ENCODE peak calls at places on chromosomes 4 and X, in ten cellular contexts. D, E, N, Y, U, A, Q, P, J and M are unnamed samples.

GRCh38 chrX:119708936-119709335 is 16.0 kb upstream of the SEPTIN6 start:
- DNase-seq in D (no peak), E (no peak), N (no peak), Y (no peak), U (no peak), A (no peak), Q (no peak), P (no peak), J (peak), M (no peak)

GRCh38 chr4:41687971-41688370 is 60.6 kb downstream of the PHOX2B start:
- DNase-seq in D (no peak), E (no peak), N (no peak), Y (no peak), U (no peak), A (no peak), Q (no peak), P (no peak), J (no peak), M (no peak)

GRCh38 chr4:138696771-138697170 is 318.8 kb upstream of the NOCT start:
- DNase-seq in D (no peak), E (no peak), N (no peak), Y (no peak), U (no peak), A (no peak), Q (no peak), P (no peak), J (no peak), M (no peak)

GRCh38 chr4:6668391-6668790 is 25.3 kb upstream of the S100P start:
- DNase-seq in D (no peak), E (no peak), N (no peak), Y (peak), U (no peak), A (no peak), Q (no peak), P (no peak), J (peak), M (peak)

GRCh38 chrX:41382699-41383645 is 49.0 kb downstream of the DDX3X start:
- DNase-seq in D (no peak), E (peak), N (peak), Y (no peak), U (no peak), A (no peak), Q (no peak), P (peak), J (peak), M (no peak)

GRCh38 chr4:126404549-126404948 is 1089.8 kb downstream of the FAT4 start:
- DNase-seq in D (no peak), E (no peak), N (no peak), Y (no peak), U (no peak), A (no peak), Q (no peak), P (no peak), J (peak), M (peak)

GRCh38 chr4:45946699-45947098 is 177.2 kb downstream of the GABRG1 start:
- DNase-seq in D (no peak), E (no peak), N (no peak), Y (peak), U (no peak), A (no peak), Q (no peak), P (no peak), J (no peak), M (no peak)

GRCh38 chrX:46169808-46170207 is 375.4 kb downstream of the ZNF674 start:
- DNase-seq in D (no peak), E (no peak), N (no peak), Y (no peak), U (no peak), A (no peak), Q (no peak), P (no peak), J (no peak), M (peak)

GRCh38 chrX:121642415-121642814 is 595.0 kb downstream of the GLUD2 start:
- DNase-seq in D (no peak), E (no peak), N (no peak), Y (peak), U (no peak), A (no peak), Q (no peak), P (no peak), J (peak), M (peak)

GRCh38 chr4:123046096-123046495 is 123.7 kb upstream of the NUDT6 start:
- DNase-seq in D (no peak), E (no peak), N (no peak), Y (no peak), U (no peak), A (no peak), Q (no peak), P (no peak), J (no peak), M (no peak)

GRCh38 chrX:124506031-124506430 is 159.7 kb downstream of the SH2D1A start:
- DNase-seq in D (no peak), E (no peak), N (no peak), Y (no peak), U (no peak), A (no peak), Q (no peak), P (no peak), J (no peak), M (no peak)

DNA sequence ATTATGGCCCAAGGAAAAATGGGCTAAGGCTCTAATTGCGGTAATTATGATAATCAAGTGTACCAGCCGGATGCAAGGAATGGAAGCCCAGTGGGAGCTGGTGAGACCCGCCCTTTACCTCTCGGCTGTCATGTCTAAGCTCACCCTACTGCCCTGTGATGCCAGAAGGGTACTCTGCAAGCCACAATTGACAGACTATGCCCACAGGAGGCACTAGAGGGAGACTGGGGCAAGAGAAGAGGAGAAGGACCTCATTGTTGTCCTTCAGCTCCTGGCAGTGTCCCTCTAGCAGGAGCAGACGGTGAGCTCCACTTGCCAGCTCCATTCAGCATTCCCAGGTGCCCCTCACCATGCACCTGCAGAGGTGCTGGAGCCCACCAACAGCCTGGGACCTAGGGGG is 141.8 kb downstream of the SMIM20 start:
- DNase-seq in D (no peak), E (no peak), N (no peak), Y (no peak), U (no peak), A (no peak), Q (no peak), P (no peak), J (no peak), M (no peak)
- TF ChIP-seq CTCF in D (no peak), E (no peak), N (no peak), Y (no peak), U (no peak), A (peak), Q (peak), P (no peak), J (no peak), M (peak)

DNA sequence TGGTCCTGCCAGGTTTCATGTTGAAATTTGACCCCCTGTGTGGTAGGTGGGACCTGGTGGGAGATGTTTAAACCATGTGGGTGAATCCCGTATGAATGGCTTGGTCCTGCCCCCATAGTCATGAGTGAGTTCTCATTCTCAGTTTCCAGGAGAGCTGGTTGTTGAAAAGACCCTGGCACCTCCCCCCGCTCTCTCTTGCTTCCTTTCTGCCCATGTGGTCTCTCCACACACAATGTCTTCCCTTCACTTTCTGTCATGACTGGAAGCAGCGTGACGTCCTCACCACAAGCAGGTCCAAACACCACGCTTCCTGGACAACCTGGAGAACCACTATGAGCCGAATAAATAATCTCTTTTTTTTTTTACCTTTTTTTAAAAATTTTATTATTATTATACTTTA is 3.6 kb upstream of the CSF2RA start:
- DNase-seq in D (no peak), E (no peak), N (no peak), Y (no peak), U (no peak), A (no peak), Q (no peak), P (no peak), J (no peak), M (no peak)
- TF ChIP-seq CTCF in D (no peak), E (no peak), N (no peak), Y (no peak), U (no peak), A (no peak), Q (no peak), P (no peak), J (no peak), M (no peak)

DNA sequence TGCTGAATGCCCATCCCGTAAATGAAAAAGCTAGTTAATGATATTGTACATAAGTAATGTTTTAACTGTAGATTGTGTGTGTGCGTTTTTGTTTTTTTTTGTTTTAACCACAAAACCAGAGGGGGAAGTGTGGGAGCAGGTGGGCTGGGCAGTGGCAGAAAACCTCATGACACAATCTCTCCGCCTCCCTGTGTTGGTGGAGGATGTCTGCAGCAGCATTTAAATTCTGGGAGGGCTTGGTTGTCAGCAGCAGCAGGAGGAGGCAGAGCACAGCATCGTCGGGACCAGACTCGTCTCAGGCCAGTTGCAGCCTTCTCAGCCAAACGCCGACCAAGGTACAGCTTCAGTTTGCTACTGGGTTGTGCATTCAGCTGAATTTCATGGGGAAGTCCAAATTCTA is at the start of gene SPP1:
- DNase-seq in D (no peak), E (peak), N (peak), Y (peak), U (peak), A (peak), Q (peak), P (no peak), J (peak), M (no peak)
- TF ChIP-seq CTCF in D (no peak), E (no peak), N (no peak), Y (no peak), U (no peak), A (no peak), Q (peak), P (no peak), J (no peak), M (no peak)

GRCh38 chr4:4861592-4862551 is 2.4 kb downstream of the MSX1 start:
- DNase-seq in D (no peak), E (no peak), N (no peak), Y (no peak), U (peak), A (no peak), Q (no peak), P (no peak), J (no peak), M (no peak)

GRCh38 chr4:4859010-4859798 is at the start of gene MSX1:
- DNase-seq in D (peak), E (peak), N (peak), Y (no peak), U (peak), A (peak), Q (peak), P (no peak), J (peak), M (peak)

GRCh38 chr4:4859799-4860380 is 425 bp downstream of the MSX1 start:
- DNase-seq in D (no peak), E (no peak), N (no peak), Y (no peak), U (peak), A (peak), Q (no peak), P (no peak), J (no peak), M (no peak)

GRCh38 chr4:4860381-4860802 is 927 bp downstream of the MSX1 start:
- DNase-seq in D (no peak), E (no peak), N (no peak), Y (no peak), U (peak), A (peak), Q (no peak), P (no peak), J (peak), M (no peak)

DNA sequence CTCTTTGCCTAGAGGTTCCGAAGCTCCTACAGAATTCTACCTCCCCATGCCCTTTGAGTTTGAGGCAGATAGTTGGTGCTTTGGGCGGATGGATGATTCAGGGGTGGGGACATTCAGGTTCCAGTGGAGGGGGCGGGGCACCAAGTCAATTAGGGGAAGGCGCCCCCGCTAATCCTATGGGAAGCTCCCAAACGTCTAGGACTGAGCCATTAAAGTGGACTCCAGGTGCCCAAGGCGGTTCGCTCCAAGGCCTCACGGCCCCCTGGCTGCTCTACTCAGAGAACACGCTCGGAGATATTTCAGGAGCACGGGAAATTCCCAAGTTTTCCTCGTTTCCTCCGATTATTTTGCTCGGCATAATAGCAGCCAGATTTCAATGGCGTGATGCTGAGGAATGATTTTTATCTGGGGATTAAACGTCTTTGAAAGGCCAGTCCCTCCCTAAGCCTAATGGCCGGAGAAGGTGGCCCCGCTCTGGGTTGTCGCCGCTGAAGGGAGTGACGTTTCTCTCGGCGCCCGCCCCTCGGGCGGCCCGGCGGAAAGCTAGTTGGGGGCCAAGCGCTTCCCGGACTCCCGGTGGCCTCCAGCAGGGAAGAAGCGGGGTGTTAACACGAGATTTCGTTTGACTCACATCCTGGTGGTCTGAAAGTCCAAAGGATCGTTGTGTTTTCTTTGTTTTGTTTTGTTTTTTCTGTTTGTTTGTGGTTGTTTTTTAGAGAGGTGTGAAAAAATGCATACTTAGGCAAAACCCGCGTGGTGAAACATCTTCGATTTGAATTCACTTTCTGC is 1.5 kb downstream of the MSX1 start:
- DNase-seq in D (no peak), E (no peak), N (no peak), Y (no peak), U (peak), A (peak), Q (no peak), P (no peak), J (peak), M (no peak)
- TF ChIP-seq CTCF in D (no peak), E (no peak), N (no peak), Y (no peak), U (no peak), A (no peak), Q (no peak), P (no peak), J (peak), M (no peak)

GRCh38 chr4:140641789-140642439 is 73.2 kb upstream of the UCP1 start:
- DNase-seq in D (peak), E (no peak), N (no peak), Y (no peak), U (no peak), A (no peak), Q (peak), P (no peak), J (no peak), M (no peak)
- TF ChIP-seq CTCF in D (peak), E (no peak), N (no peak), Y (peak), U (no peak), A (no peak), Q (peak), P (no peak), J (no peak), M (no peak)

GRCh38 chr4:185640809-185641675 is 105.7 kb upstream of the PDLIM3 start:
- DNase-seq in D (no peak), E (peak), N (peak), Y (peak), U (peak), A (peak), Q (no peak), P (no peak), J (peak), M (peak)
- TF ChIP-seq CTCF in D (peak), E (no peak), N (peak), Y (peak), U (no peak), A (peak), Q (peak), P (no peak), J (peak), M (peak)

GRCh38 chr4:36310237-36310636 is 28.8 kb downstream of the DTHD1 start:
- DNase-seq in D (no peak), E (no peak), N (no peak), Y (no peak), U (no peak), A (no peak), Q (no peak), P (no peak), J (no peak), M (no peak)
- TF ChIP-seq CTCF in D (no peak), E (no peak), N (no peak), Y (no peak), U (no peak), A (no peak), Q (no peak), P (no peak), J (no peak), M (no peak)